ENCODE peak calls at places on chromosomes 16 and 17, in six cellular contexts. W, I, H, Q, P and Z are unnamed samples.

GRCh38 chr17:49829026-49829425 is 18.8 kb downstream of the TAC4 start:
- DNase-seq in W (no peak), I (no peak), H (no peak), P (no peak), Q (no peak), Z (no peak)

GRCh38 chr17:2402517-2402916 is 1.7 kb upstream of the MNT start:
- DNase-seq in P (no peak), I (no peak), Q (no peak), H (no peak), W (no peak), Z (no peak)

GRCh38 chr17:57595942-57596695 is 149.0 kb downstream of the CCDC182 start:
- DNase-seq in Q (no peak), H (no peak), I (no peak), P (peak), W (no peak), Z (no peak)

GRCh38 chr17:82324566-82325285 is 7.3 kb upstream of the CD7 start:
- DNase-seq in I (no peak), Q (no peak), W (peak), P (no peak), H (no peak), Z (no peak)

GRCh38 chr16:73189132-73189531 is 141.2 kb upstream of the ZFHX3 start:
- DNase-seq in W (no peak), I (no peak), Q (no peak), P (no peak), H (no peak), Z (no peak)

GRCh38 chr16:66572356-66572755 is 6.1 kb downstream of the CMTM1 start:
- DNase-seq in I (no peak), P (no peak), H (no peak), Q (no peak), W (no peak), Z (no peak)

GRCh38 chr17:51029142-51029541 is 91.5 kb downstream of the SPAG9 start:
- DNase-seq in I (no peak), W (no peak), P (no peak), H (no peak), Q (no peak), Z (no peak)

GRCh38 chr17:81926451-81927144 is 937 bp downstream of the MAFG start:
- DNase-seq in I (no peak), H (peak), Q (peak), P (no peak), W (peak), Z (peak)

GRCh38 chr17:77437017-77437416 is 296.2 kb downstream of the SEC14L1 start:
- DNase-seq in Q (no peak), P (no peak), H (peak), I (no peak), W (peak), Z (no peak)

DNA sequence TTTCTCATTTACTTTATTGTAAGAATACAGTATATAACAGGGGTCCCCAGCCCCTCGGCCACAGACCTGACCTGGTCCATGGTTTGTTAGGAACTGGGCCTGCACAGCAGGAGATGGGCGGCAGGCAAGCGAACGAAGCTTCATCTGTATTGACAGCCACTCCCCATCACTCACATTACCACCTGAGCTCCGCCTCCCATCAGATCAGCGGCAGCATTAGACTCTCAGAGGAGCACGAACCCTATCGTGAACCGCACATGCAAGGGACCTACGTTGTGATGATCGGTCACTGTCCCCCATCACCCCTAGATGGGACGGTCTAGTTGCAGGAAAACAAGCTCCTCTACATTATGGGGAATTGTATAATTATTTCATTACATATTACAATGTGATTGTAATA is 410.6 kb downstream of the SLC39A11 start:
- DNase-seq in P (no peak), H (no peak), Q (no peak), W (no peak), I (no peak), Z (no peak)
- TF ChIP-seq POLR2AphosphoS5 in P (no peak), H (no peak), Q (no peak), W (no peak), I (no peak), Z (no peak)

DNA sequence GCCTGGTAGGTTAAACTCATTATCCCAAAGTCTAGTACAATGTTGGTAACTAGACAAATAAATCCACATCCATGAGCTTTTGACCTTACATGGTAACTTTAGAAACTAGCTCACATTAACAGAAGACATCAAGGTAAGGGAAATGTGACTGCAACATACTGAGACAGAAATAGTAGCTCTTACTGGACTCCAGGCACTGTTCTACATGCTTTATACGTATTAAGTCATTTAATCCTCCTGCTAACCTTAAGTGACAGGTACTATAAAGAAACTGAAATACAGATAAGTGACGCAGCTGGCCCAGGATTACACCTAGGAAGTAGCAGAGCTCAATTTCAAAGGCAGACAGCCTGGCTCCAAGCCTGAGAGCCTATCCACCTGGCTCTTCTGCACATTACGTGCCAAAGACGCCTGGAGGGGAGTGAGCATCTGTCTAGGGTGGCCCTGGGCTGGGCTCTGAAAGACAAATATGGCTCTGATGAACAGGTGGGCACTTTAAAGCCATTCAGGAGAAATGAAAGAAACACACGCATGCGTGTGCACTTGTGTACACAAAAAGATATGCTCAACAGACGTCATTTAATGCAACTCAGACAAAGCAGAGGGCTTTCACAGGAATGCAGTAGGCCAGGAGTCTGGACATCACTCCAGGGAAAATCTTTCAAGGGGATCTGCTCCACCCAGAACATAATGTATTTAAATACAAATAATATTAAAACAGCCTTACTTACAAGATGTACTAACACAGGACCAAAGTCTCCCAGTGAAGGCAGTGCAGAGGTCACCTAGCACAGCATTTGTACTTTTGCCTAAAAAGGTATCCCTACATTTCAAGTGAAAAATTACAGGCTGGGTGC is 4.4 kb downstream of the ZC3H7A start:
- DNase-seq in H (no peak), W (peak), I (no peak), P (peak), Q (peak), Z (no peak)
- TF ChIP-seq POLR2AphosphoS5 in H (no peak), W (no peak), I (no peak), P (no peak), Q (no peak), Z (no peak)

DNA sequence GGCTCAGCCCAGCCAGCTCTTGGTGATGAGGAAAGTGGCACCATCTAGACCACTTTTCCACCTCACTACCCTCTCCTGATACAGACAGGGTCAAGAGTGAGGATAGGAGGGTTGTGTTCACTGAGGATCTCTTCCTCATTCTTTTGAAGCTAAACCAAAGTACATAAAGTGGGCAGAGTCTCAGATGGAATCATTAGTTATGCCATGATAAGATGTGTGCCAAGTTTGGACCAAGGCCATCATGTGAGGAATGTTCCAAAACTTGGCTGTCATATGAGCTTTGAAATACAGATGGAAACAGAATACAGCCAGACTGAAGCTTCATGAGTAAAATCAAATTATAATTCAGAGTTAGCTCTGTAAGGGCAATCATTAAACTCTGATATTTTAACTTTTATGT is 37.2 kb downstream of the ACSM1 start:
- DNase-seq in W (no peak), H (no peak), Q (peak), P (no peak), I (no peak), Z (no peak)
- TF ChIP-seq POLR2AphosphoS5 in W (no peak), H (no peak), Q (no peak), P (no peak), I (no peak), Z (no peak)

GRCh38 chr16:19523184-19523558 is 571 bp upstream of the CCP110 start:
- DNase-seq in W (no peak), Q (no peak), P (no peak), I (no peak), H (no peak), Z (no peak)

GRCh38 chr16:19527161-19527560 is 3.4 kb downstream of the CCP110 start:
- DNase-seq in W (no peak), P (no peak), Q (no peak), I (no peak), H (no peak), Z (no peak)

GRCh38 chr16:19523559-19524355 is at the start of gene CCP110:
- DNase-seq in P (peak), W (peak), H (peak), Q (peak), I (peak), Z (peak)

GRCh38 chr16:19524356-19524865 is 669 bp downstream of the CCP110 start:
- DNase-seq in Q (no peak), W (no peak), I (no peak), P (no peak), H (peak), Z (no peak)

GRCh38 chr16:19524866-19525723 is 1.4 kb downstream of the CCP110 start:
- DNase-seq in I (peak), P (no peak), H (peak), Q (no peak), W (no peak), Z (no peak)
- TF ChIP-seq POLR2AphosphoS5 in I (peak), P (no peak), H (no peak), Q (no peak), W (no peak), Z (no peak)